ENCODE peak calls at places on chromosomes 3 and 15, in six cellular contexts. O is left ventricle myocardium inferior, M is aorta, Y is lower lobe of right lung, A is GM12878, N is tibial artery. T is an unnamed sample.

GRCh38 chr3:126124148-126124868 is 40.4 kb upstream of the SLC41A3 start:
- DNase-seq in Y (peak; percentile 38), O (peak; percentile 7), M (peak; percentile 64), A (no peak), N (peak; percentile 41), T (no peak)

GRCh38 chr3:30597131-30597768 is 9.2 kb upstream of the TGFBR2 start:
- DNase-seq in N (no peak), O (no peak), A (no peak), Y (no peak), M (no peak), T (peak; percentile 76)

GRCh38 chr15:43484455-43484854 is 8.5 kb downstream of the TP53BP1 start:
- DNase-seq in M (no peak), Y (no peak), O (no peak), N (no peak), A (no peak), T (no peak)

GRCh38 chr15:39931615-39932014 is 2.3 kb upstream of the EIF2AK4 start:
- DNase-seq in Y (no peak), N (no peak), M (no peak), A (no peak), O (no peak), T (no peak)

GRCh38 chr3:161423911-161424522 is 52.7 kb upstream of the SPTSSB start:
- DNase-seq in M (no peak), O (no peak), N (no peak), A (no peak), Y (no peak), T (peak; percentile 80)

GRCh38 chr3:172448661-172449467 is 608 bp upstream of the GHSR start:
- DNase-seq in A (no peak), O (no peak), N (no peak), M (no peak), Y (no peak), T (no peak)

GRCh38 chr3:56681963-56682457 is 1.1 kb downstream of the TASOR start:
- DNase-seq in M (no peak), N (no peak), A (no peak), Y (no peak), O (no peak), T (no peak)

GRCh38 chr3:189975376-189975990 is 145.2 kb downstream of the P3H2 start:
- DNase-seq in O (peak; percentile 25), Y (no peak), M (no peak), A (no peak), N (no peak), T (no peak)

GRCh38 chr3:9435320-9435719 is 37.9 kb downstream of the SETD5 start:
- DNase-seq in N (no peak), M (no peak), O (no peak), Y (no peak), A (no peak), T (no peak)

GRCh38 chr15:57652481-57652880 is 54.0 kb upstream of the POLR2M start:
- DNase-seq in N (no peak), Y (no peak), A (no peak), M (no peak), O (no peak), T (no peak)

GRCh38 chr3:29337565-29337964 is 56.7 kb downstream of the RBMS3 start:
- DNase-seq in A (no peak), M (no peak), Y (no peak), N (no peak), O (no peak), T (no peak)

GRCh38 chr3:111851511-111851954 is 7.5 kb upstream of the PHLDB2 start:
- DNase-seq in Y (no peak), M (no peak), O (no peak), N (no peak), A (no peak), T (peak; percentile 91)

GRCh38 chr3:49723301-49723630 is 485 bp downstream of the GMPPB start:
- DNase-seq in O (peak; percentile 51), M (peak; percentile 83), A (no peak), Y (peak; percentile 84), N (peak; percentile 78), T (peak; percentile 72)

GRCh38 chr3:189646902-189647542 is 15.8 kb downstream of the TP63 start:
- DNase-seq in O (no peak), A (no peak), M (no peak), N (no peak), Y (no peak), T (no peak)

GRCh38 chr3:133694288-133695268 is 32.8 kb upstream of the TOPBP1 start:
- DNase-seq in N (no peak), M (no peak), A (no peak), Y (no peak), O (no peak), T (no peak)

GRCh38 chr3:79543618-79544017 is 224.2 kb downstream of the ROBO1 start:
- DNase-seq in A (no peak), Y (no peak), O (no peak), M (no peak), N (no peak), T (no peak)

GRCh38 chr15:51094606-51095569 is at the start of gene TNFAIP8L3:
- DNase-seq in O (peak; percentile 29), A (no peak), Y (no peak), M (peak; percentile 89), N (peak; percentile 75), T (peak; percentile 67)

GRCh38 chr3:115822572-115822971 is 199.3 kb downstream of the GAP43 start:
- DNase-seq in A (no peak), Y (no peak), O (no peak), M (no peak), N (no peak), T (no peak)

GRCh38 chr3:123449986-123450474 is 1.1 kb upstream of the ADCY5 start:
- DNase-seq in A (no peak), Y (no peak), O (peak; percentile 38), M (peak; percentile 84), N (peak; percentile 79), T (peak; percentile 70)

GRCh38 chr15:28896944-28897343 is 11.2 kb downstream of the APBA2 start:
- DNase-seq in N (no peak), Y (peak; percentile 3), A (no peak), O (no peak), M (no peak), T (peak; percentile 71)

GRCh38 chr3:170470063-170471006 is 51.7 kb downstream of the CLDN11 start:
- DNase-seq in N (no peak), A (no peak), O (no peak), Y (no peak), M (no peak), T (peak; percentile 63)

GRCh38 chr3:124978627-124979026 is 44.1 kb upstream of the MUC13 start:
- DNase-seq in Y (no peak), A (no peak), M (no peak), N (no peak), O (no peak), T (no peak)

GRCh38 chr3:34159613-34160420 is 361.4 kb downstream of the PDCD6IP start:
- DNase-seq in Y (no peak), M (no peak), A (no peak), O (no peak), N (no peak), T (no peak)

GRCh38 chr15:85414495-85414894 is 34.1 kb downstream of the AKAP13 start:
- DNase-seq in M (no peak), A (no peak), O (no peak), N (no peak), Y (no peak), T (peak; percentile 51)

GRCh38 chr3:71317749-71318458 is 265.6 kb downstream of the FOXP1 start:
- DNase-seq in A (no peak), O (no peak), M (no peak), N (no peak), Y (no peak), T (peak; percentile 69)

GRCh38 chr3:71313844-71314243 is 269.7 kb downstream of the FOXP1 start:
- DNase-seq in A (no peak), N (no peak), M (no peak), O (no peak), Y (no peak), T (no peak)

GRCh38 chr3:71316378-71316777 is 267.1 kb downstream of the FOXP1 start:
- DNase-seq in M (no peak), A (no peak), Y (no peak), O (no peak), N (no peak), T (no peak)

GRCh38 chr3:71317140-71317539 is 266.4 kb downstream of the FOXP1 start:
- DNase-seq in Y (no peak), M (no peak), A (no peak), N (no peak), O (no peak), T (no peak)

GRCh38 chr3:71315431-71315830 is 268.1 kb downstream of the FOXP1 start:
- DNase-seq in O (no peak), M (no peak), A (no peak), Y (no peak), N (no peak), T (no peak)
- H3K4me1 ChIP-seq in O (peaks cover 19% of the 10 kb centered on the region), M (peaks cover 10% of the 10 kb centered on the region), A (no peaks in the 10 kb centered on the region), Y (peaks cover 23% of the 10 kb centered on the region), N (peaks cover 17% of the 10 kb centered on the region), T (peaks cover 5% of the 10 kb centered on the region)

GRCh38 chr3:26625187-26625586 is 2.6 kb downstream of the LRRC3B start:
- DNase-seq in N (no peak), M (no peak), Y (no peak), O (no peak), A (no peak), T (no peak)
- H3K4me3 ChIP-seq in N (no peak overlapping the region), M (no peak overlapping the region), Y (no peak overlapping the region), O (no peak overlapping the region), A (no peak overlapping the region), T (no peak overlapping the region)

GRCh38 chr3:52046186-52046913 is 10.0 kb downstream of the DUSP7 start:
- DNase-seq in N (peak; percentile 94), A (no peak), Y (no peak), O (no peak), M (peak; percentile 94), T (peak; percentile 96)
- H3K4me1 ChIP-seq in N (peaks cover 78% of the 10 kb centered on the region), A (no peaks in the 10 kb centered on the region), Y (peaks cover 63% of the 10 kb centered on the region), O (peaks cover 79% of the 10 kb centered on the region), M (no peaks in the 10 kb centered on the region), T (peaks cover 17% of the 10 kb centered on the region)

DNA sequence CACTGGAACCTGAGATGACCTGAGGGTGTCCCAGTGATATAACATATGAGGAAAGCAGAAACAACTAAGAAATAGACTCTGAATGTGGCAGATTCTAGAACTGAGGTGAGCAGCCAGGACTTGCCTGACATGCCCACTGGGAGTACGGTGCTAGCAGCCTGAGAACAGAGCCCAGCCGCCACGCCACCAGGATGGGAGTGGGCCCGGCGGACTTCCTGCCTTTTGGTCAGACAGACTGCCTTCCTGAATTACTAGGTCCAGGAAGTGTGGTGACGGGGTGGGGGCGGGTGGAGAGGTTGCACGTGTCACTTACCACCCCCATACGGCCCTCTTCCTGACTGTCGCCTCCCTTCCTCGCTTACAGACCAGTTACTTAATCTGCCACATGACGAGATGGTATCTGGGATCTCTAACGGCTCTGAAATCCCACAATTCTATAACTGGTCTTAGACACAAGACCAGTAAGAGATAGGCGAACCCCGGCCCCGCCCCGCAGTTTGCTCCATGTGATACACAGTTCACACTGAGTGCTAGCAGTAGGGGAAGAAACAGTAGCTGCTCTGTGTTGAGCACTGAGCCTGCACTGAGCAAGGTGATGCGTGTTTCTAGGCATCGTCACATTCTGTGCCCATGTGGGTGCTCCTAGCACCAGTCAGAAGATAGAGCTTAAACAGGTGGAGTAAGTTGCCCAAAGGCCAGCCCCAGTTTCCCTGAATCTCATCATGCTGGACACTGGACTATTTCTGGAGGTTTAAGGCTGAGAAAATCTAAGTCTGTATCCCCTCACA is 95.7 kb downstream of the CPN2 start:
- DNase-seq in Y (peak; percentile 93), N (peak; percentile 79), M (peak; percentile 84), O (peak; percentile 82), A (peak; percentile 11), T (no peak)
- H3K4me3 ChIP-seq in Y (no peak overlapping the region), N (no peak overlapping the region), M (no peak overlapping the region), O (peak overlapping the region; percentile 8), A (peak overlapping the region; percentile 28), T (no peak overlapping the region)